ENCODE peak calls at places on chromosomes 2 and 18, in five cellular contexts. W is progenitor cell of endocrine pancreas, E is dorsolateral prefrontal cortex, L is fibroblast of pulmonary artery, Q is neural crest cell. S is an unnamed sample.

GRCh38 chr2:86603892-86604291 is 19.8 kb downstream of the RNF103 start:
- DNase-seq in L (no peak), E (no peak), Q (no peak), W (no peak), S (no peak)

GRCh38 chr2:48984922-48985321 is 169.4 kb downstream of the FSHR start:
- DNase-seq in W (no peak), E (no peak), Q (no peak), L (no peak), S (no peak)

GRCh38 chr2:96685592-96686459 is 43.3 kb downstream of the FER1L5 start:
- DNase-seq in E (no peak), L (peak; percentile 39), W (no peak), Q (no peak), S (no peak)

GRCh38 chr2:185188656-185189055 is 549.9 kb upstream of the FSIP2 start:
- DNase-seq in Q (no peak), L (no peak), E (no peak), W (no peak), S (no peak)

GRCh38 chr18:22558945-22559385 is 141.2 kb upstream of the CTAGE1 start:
- DNase-seq in W (peak; percentile 48), Q (peak; percentile 8), E (no peak), L (peak; percentile 76), S (peak; percentile 21)

GRCh38 chr2:100180503-100180902 is 38.1 kb upstream of the AFF3 start:
- DNase-seq in E (no peak), L (no peak), W (no peak), Q (no peak), S (no peak)

GRCh38 chr2:182766626-182767025 is 50.6 kb downstream of the DNAJC10 start:
- DNase-seq in W (no peak), E (no peak), L (no peak), Q (no peak), S (no peak)

GRCh38 chr2:45793998-45794720 is 142.7 kb downstream of the PRKCE start:
- DNase-seq in E (no peak), W (no peak), Q (no peak), L (peak; percentile 76), S (no peak)

GRCh38 chr2:6917761-6918421 is 679 bp downstream of the RNF144A start:
- DNase-seq in W (no peak), Q (peak; percentile 34), E (no peak), L (no peak), S (no peak)

GRCh38 chr2:96540136-96540535 is 3.6 kb downstream of the ARID5A start:
- DNase-seq in Q (no peak), W (no peak), L (no peak), E (no peak), S (peak; percentile 79)

GRCh38 chr18:9401166-9401565 is 66.6 kb downstream of the TWSG1 start:
- DNase-seq in E (no peak), Q (no peak), W (no peak), L (peak; percentile 11), S (no peak)

GRCh38 chr2:65186872-65187851 is 40.5 kb upstream of the ACTR2 start:
- DNase-seq in L (peak; percentile 84), Q (peak; percentile 80), E (peak; percentile 63), W (peak; percentile 62), S (peak; percentile 83)

GRCh38 chr18:49250819-49251388 is 209.5 kb downstream of the DYM start:
- DNase-seq in E (no peak), L (peak; percentile 64), Q (no peak), W (no peak), S (peak; percentile 14)

GRCh38 chr18:907171-907879 is 2.7 kb downstream of the ADCYAP1 start:
- DNase-seq in E (no peak), L (no peak), W (no peak), Q (no peak), S (no peak)

GRCh38 chr2:221202431-221202830 is 369.7 kb downstream of the EPHA4 start:
- DNase-seq in L (no peak), W (no peak), Q (no peak), E (no peak), S (no peak)

GRCh38 chr2:72738096-72738495 is 87.7 kb downstream of the EXOC6B start:
- DNase-seq in Q (no peak), L (no peak), W (no peak), E (no peak), S (no peak)

GRCh38 chr2:216701544-216701943 is 6.2 kb upstream of the IGFBP5 start:
- DNase-seq in W (no peak), Q (no peak), E (no peak), L (no peak), S (no peak)

GRCh38 chr2:110994250-110994961 is 126.3 kb upstream of the BCL2L11 start:
- DNase-seq in L (no peak), E (no peak), Q (no peak), W (no peak), S (peak; percentile 16)

GRCh38 chr2:241729868-241730267 is 4.6 kb upstream of the D2HGDH start:
- DNase-seq in L (no peak), W (no peak), E (no peak), Q (no peak), S (no peak)

GRCh38 chr2:232576995-232577394 is 26.5 kb downstream of the EIF4E2 start:
- DNase-seq in L (peak; percentile 23), Q (no peak), W (no peak), E (no peak), S (no peak)

GRCh38 chr2:177335917-177336450 is 56.6 kb upstream of the AGPS start:
- DNase-seq in E (no peak), L (no peak), W (no peak), Q (no peak), S (no peak)

GRCh38 chr2:240961878-240962277 is 36.5 kb upstream of the SNED1 start:
- DNase-seq in W (peak; percentile 6), E (no peak), L (no peak), Q (no peak), S (no peak)

GRCh38 chr2:1567556-1568344 is 154.5 kb downstream of the TPO start:
- DNase-seq in E (no peak), Q (no peak), L (no peak), W (no peak), S (no peak)

GRCh38 chr18:48979944-48980890 is 29.5 kb upstream of the SMAD7 start:
- DNase-seq in L (no peak), W (no peak), E (no peak), Q (no peak), S (no peak)

GRCh38 chr2:57941826-57942225 is 104.8 kb upstream of the VRK2 start:
- DNase-seq in Q (no peak), E (no peak), W (no peak), L (no peak), S (no peak)

GRCh38 chr2:57947398-57947797 is 99.2 kb upstream of the VRK2 start:
- DNase-seq in W (no peak), L (no peak), Q (no peak), E (no peak), S (no peak)

GRCh38 chr2:57937456-57937855 is 109.2 kb upstream of the VRK2 start:
- DNase-seq in L (peak; percentile 10), W (no peak), Q (no peak), E (no peak), S (no peak)

DNA sequence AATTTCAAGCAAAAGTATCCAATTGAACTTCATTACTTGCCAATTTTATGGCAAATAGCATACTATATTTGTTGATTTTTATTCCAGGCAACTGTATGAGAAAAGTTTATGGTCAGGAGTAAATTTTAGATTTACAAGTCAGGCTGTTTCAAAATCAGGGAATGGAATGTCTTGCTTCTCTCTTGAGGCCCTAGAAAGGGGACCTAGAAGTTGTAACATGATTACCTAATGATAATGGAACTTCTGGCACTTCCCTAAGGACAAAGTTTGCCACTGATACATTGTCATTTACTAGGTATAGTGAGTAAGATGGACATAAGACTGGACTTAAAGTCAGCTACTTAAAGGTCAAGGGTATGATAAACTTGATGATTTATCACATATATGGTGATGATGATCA is 103.3 kb upstream of the VRK2 start:
- DNase-seq in L (peak; percentile 39), Q (no peak), W (no peak), E (no peak), S (no peak)
- TF ChIP-seq CTCF in L (no peak), Q (no peak), W (no peak), E (no peak), S (no peak)

GRCh38 chr2:43146083-43146482 is 80.3 kb downstream of the ZFP36L2 start:
- DNase-seq in Q (no peak), W (no peak), E (no peak), L (no peak), S (no peak)

GRCh38 chr2:43143756-43144155 is 82.7 kb downstream of the ZFP36L2 start:
- DNase-seq in Q (no peak), E (no peak), L (no peak), W (no peak), S (no peak)

GRCh38 chr2:43144265-43144664 is 82.1 kb downstream of the ZFP36L2 start:
- DNase-seq in Q (no peak), E (no peak), W (no peak), L (peak; percentile 43), S (peak; percentile 51)

GRCh38 chr2:43139996-43140621 is 86.3 kb downstream of the ZFP36L2 start:
- DNase-seq in E (peak; percentile 13), Q (no peak), L (peak; percentile 69), W (no peak), S (no peak)

DNA sequence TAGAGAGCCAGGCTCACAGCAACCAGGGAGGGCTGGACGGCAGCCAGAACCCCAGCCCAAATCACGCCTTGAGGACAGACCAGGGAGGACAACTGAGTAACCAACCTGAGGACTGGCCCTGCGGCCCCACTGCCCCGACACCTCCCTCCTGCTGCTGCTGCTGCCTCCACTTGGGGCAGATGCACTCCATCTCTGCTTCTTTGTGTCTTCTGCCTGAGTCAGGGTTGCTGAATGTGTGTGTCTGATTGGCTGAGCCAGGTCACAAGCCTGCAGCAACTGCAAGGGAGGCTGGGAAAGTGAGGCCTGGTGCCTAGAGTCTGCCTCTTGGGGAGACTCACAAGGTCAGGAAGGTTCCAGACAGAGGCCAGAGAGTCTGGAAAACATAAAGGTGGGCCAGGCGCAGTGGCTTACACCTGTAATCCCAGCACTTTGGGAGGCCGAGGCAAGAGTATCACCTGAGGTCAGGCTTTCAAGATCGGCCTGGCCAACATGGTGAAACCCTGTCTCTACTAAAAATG is 83.4 kb downstream of the ZFP36L2 start:
- DNase-seq in L (peak; percentile 29), Q (no peak), E (no peak), W (no peak), S (peak; percentile 30)
- TF ChIP-seq CTCF in L (no peak), Q (no peak), E (no peak), W (no peak), S (no peak)

DNA sequence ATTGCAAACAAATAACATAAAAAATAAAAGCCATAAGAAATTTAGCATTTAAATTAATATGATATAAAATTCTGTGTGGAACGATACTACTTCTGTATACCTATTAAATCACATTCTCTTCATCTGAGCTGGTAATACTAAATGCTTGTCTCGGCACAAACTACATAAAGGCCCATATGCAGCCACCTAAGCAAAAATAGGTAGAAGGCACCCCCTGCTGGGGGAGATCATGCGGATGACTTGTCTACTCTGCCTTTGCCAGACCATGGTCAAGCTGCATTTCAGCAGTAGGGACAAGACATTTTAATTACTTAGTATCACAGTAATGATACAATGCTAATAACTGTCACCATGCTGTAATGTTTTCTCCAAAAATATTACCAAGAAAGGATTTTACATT is 108.0 kb downstream of the CDH19 start:
- DNase-seq in E (peak; percentile 65), L (peak; percentile 30), Q (peak; percentile 73), W (peak; percentile 75), S (peak; percentile 81)
- TF ChIP-seq CTCF in E (peak; percentile 44), L (peak; percentile 29), Q (peak; percentile 94), W (peak; percentile 91), S (peak; percentile 57)

DNA sequence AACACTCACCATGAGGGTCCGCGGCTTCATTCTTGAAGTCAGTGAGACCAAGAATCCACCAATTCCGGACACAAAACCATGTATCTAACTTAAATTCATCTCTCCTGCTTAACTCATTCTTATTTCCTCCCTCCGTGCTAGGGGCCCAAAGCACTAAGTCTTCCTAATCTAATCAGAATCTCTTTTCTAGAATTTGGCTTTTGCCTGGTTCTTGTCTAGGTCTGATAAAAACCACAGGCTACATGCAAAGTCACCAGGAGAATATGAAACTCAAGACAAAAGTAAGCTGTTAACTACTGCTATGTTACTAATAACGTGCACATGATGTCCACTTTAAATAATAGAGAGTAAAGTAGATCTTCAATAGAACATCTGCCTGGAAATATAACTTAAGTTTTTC is 69.9 kb downstream of the TRIP12 start:
- DNase-seq in Q (no peak), W (no peak), L (no peak), E (no peak), S (no peak)
- TF ChIP-seq CTCF in Q (no peak), W (no peak), L (no peak), E (no peak), S (no peak)

S was measured in MCF 10A.